ENCODE peak calls at places on chromosomes 2 and 18, in four cellular contexts. P is GM12878, N is K562, Y is HCT116. C is an unnamed sample.

GRCh38 chr2:38274286-38275276 is 102.5 kb downstream of the ATL2 start:
- DNase-seq in P (peak; percentile 65), N (peak; percentile 60), Y (peak; percentile 79), C (peak; percentile 81)

GRCh38 chr2:179812501-179812900 is 48.9 kb downstream of the ZNF385B start:
- DNase-seq in P (no peak), N (no peak), Y (no peak), C (no peak)

GRCh38 chr18:58152891-58153290 is 108.9 kb downstream of the NEDD4L start:
- DNase-seq in P (no peak), N (no peak), Y (no peak), C (no peak)

GRCh38 chr18:37669991-37670534 is 104.5 kb upstream of the CELF4 start:
- DNase-seq in P (no peak), N (peak; percentile 57), Y (no peak), C (peak; percentile 3)

GRCh38 chr2:176763871-176764404 is 448.7 kb upstream of the HNRNPA3 start:
- DNase-seq in P (peak; percentile 16), N (no peak), Y (no peak), C (no peak)

GRCh38 chr18:22314406-22314805 is 103.3 kb downstream of the CTAGE1 start:
- DNase-seq in P (no peak), N (no peak), Y (no peak), C (no peak)

GRCh38 chr18:67359868-67360838 is 156.4 kb downstream of the DSEL start:
- DNase-seq in P (no peak), N (no peak), Y (no peak), C (peak; percentile 42)

GRCh38 chr2:135218426-135218825 is 166.3 kb downstream of the RAB3GAP1 start:
- DNase-seq in P (no peak), N (no peak), Y (no peak), C (no peak)

GRCh38 chr2:1633092-1633721 is 111.1 kb downstream of the PXDN start:
- DNase-seq in P (no peak), N (no peak), Y (no peak), C (peak; percentile 71)

GRCh38 chr18:45060102-45060501 is 379.4 kb downstream of the SETBP1 start:
- DNase-seq in P (no peak), N (peak; percentile 6), Y (no peak), C (no peak)

GRCh38 chr2:62868947-62869346 is 163.4 kb downstream of the EHBP1 start:
- DNase-seq in P (no peak), N (no peak), Y (no peak), C (no peak)

GRCh38 chr2:9770308-9771100 is 72.8 kb upstream of the TAF1B start:
- DNase-seq in P (no peak), N (peak; percentile 78), Y (peak; percentile 42), C (peak; percentile 73)

GRCh38 chr2:223042704-223043118 is 9.3 kb upstream of the KCNE4 start:
- DNase-seq in P (no peak), N (no peak), Y (no peak), C (no peak)

GRCh38 chr2:241721852-241722251 is 12.6 kb upstream of the D2HGDH start:
- DNase-seq in P (no peak), N (peak; percentile 2), Y (no peak), C (no peak)

GRCh38 chr2:151826737-151827157 is 1.5 kb downstream of the ARL5A start:
- DNase-seq in P (no peak), N (peak; percentile 41), Y (no peak), C (no peak)

GRCh38 chr2:47653909-47654789 is 128.8 kb upstream of the MSH6 start:
- DNase-seq in P (no peak), N (peak; percentile 41), Y (no peak), C (no peak)

GRCh38 chr2:221753401-221753800 is 181.3 kb upstream of the EPHA4 start:
- DNase-seq in P (no peak), N (no peak), Y (no peak), C (no peak)

GRCh38 chr18:63545094-63545493 is 2.9 kb downstream of the SERPINB12 start:
- DNase-seq in P (no peak), N (no peak), Y (no peak), C (no peak)

GRCh38 chr2:238127165-238128060 is 11.1 kb upstream of the KLHL30 start:
- DNase-seq in P (no peak), N (peak; percentile 68), Y (no peak), C (no peak)

GRCh38 chr2:237213325-237214040 is 127.8 kb downstream of the COPS8 start:
- DNase-seq in P (no peak), N (no peak), Y (no peak), C (no peak)

DNA sequence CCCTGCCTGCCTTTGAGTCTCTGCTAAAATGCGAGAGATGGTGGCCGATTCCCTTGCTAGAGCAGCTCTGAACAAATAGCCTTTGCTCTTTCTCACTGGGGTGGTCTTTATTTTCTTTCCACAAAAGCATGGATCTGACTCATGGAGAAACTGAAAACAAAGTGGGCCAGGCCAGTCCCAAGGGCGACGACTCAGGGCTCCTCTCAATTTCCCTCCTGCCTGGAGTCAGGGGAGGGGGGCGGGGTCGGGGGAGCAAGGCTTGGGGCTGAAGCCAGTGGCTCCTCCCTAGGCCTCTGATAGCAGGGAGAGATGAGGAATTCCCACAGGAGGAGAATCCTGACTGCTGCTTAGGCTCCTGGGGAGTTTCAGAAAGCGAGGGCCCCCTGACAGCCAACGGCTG is 17.1 kb upstream of the IL1R2 start:
- DNase-seq in P (no peak), N (no peak), Y (no peak), C (no peak)
- TF ChIP-seq JUND in P (no peak), N (no peak), Y (no peak), C (no peak)

GRCh38 chr18:77103991-77104521 is 28.5 kb downstream of the MBP start:
- DNase-seq in P (no peak), N (no peak), Y (no peak), C (no peak)

GRCh38 chr18:77100751-77101355 is 31.7 kb downstream of the MBP start:
- DNase-seq in P (no peak), N (no peak), Y (no peak), C (no peak)

GRCh38 chr18:77101410-77102245 is 31.0 kb downstream of the MBP start:
- DNase-seq in P (peak; percentile 61), N (no peak), Y (peak; percentile 89), C (no peak)

GRCh38 chr18:77103181-77103875 is 29.3 kb downstream of the MBP start:
- DNase-seq in P (no peak), N (no peak), Y (no peak), C (no peak)

DNA sequence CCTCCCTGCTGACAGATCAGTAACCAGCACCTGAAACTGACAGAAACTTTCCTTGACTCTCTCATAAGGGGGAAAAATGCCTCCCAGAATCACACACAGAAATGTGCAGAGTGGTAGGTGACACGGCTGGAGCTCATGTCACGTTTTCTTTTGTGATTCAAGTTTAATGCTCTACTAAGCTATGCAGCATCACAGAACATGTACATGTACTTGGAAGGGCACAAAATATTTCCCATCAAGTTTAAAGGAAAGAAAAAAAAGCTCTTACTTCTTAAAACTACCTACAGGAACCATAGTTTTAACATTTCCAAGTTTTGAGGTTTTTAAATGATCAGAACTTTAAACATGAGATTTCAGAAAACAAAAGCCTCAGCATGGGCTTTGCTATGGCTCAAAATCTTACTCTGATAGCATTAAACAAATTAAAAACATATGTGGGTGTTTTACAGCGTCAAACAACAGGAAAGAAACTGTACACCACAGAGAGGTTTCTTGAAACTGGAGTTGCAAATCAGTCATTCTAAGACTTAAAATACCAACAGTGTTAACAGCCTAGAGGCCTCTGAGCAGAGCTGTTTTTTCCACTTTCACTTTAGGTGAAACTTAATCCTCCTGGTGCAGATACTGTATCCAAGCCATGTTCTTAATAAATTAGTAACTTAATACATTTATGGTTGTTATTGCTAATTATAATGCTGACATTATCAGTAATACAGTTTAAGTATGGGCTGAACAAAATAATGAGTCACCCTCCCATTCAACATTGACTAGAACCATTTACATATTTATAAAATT is 30.1 kb downstream of the MBP start:
- DNase-seq in P (peak; percentile 74), N (no peak), Y (no peak), C (no peak)
- TF ChIP-seq JUND in P (no peak), N (no peak), Y (no peak), C (no peak)

GRCh38 chr2:233974530-233975071 is 57.4 kb downstream of the TRPM8 start:
- DNase-seq in P (no peak), N (peak; percentile 13), Y (peak; percentile 98), C (no peak)
- TF ChIP-seq JUND in P (no peak), N (no peak), Y (peak; percentile 99), C (no peak)

DNA sequence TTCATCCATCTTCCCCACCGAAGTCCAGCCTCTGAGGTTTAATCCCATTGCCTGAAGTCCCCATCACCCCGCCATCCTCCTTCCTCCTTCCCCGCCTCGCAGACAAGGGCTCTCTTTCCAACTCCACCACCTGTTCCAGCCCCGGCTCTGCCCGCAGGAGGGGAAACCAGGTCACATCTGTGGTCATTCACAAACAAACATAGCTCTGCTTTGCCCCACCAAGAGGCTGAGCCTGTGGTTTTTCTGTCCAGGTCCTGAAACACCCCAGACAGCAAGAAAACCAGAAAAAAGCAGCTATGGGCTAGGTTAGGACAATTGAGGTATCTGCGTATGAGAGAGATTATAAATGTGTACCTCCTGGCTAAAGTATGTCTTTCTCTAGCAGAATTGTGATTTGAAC is 144.7 kb downstream of the GLI2 start:
- DNase-seq in P (no peak), N (no peak), Y (no peak), C (no peak)
- TF ChIP-seq JUND in P (no peak), N (no peak), Y (no peak), C (no peak)

GRCh38 chr2:197838036-197838435 is 33.6 kb downstream of the PLCL1 start:
- DNase-seq in P (peak; percentile 30), N (no peak), Y (no peak), C (no peak)
- TF ChIP-seq JUND in P (no peak), N (no peak), Y (no peak), C (no peak)

DNA sequence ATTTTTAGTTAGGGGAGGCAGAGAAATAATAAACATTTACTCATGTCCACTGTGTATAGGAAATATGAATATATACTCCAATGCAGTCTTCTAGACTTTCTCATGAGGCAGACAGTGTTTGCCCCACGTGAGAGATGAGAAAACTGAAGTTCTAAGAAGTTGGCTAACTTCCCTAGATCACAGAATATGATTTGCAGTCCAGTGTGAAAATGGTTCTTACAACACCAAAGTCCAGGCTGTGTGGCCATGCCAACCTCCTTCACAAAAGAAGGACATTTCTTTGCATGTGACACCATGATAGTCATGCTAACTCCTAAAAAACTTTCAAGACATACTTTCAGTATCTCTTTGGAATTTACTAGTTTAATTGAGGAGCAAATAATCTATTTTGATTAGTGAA is 143.7 kb downstream of the IRS1 start:
- DNase-seq in P (no peak), N (no peak), Y (no peak), C (no peak)
- TF ChIP-seq JUND in P (no peak), N (no peak), Y (no peak), C (no peak)

GRCh38 chr2:45778720-45779171 is 127.3 kb downstream of the PRKCE start:
- DNase-seq in P (peak; percentile 11), N (peak; percentile 82), Y (peak; percentile 64), C (peak; percentile 62)

GRCh38 chr2:45782968-45783367 is 131.5 kb downstream of the PRKCE start:
- DNase-seq in P (no peak), N (no peak), Y (no peak), C (no peak)

GRCh38 chr2:45782436-45782835 is 131.0 kb downstream of the PRKCE start:
- DNase-seq in P (no peak), N (no peak), Y (no peak), C (no peak)

GRCh38 chr2:45780541-45781463 is 129.3 kb downstream of the PRKCE start:
- DNase-seq in P (no peak), N (no peak), Y (no peak), C (no peak)

GRCh38 chr2:45781464-45781811 is 130.0 kb downstream of the PRKCE start:
- DNase-seq in P (no peak), N (no peak), Y (no peak), C (no peak)
- TF ChIP-seq JUND in P (no peak), N (no peak), Y (no peak), C (no peak)

GRCh38 chr18:68520406-68521075 is 194.4 kb downstream of the TMX3 start:
- DNase-seq in P (no peak), N (no peak), Y (no peak), C (no peak)

GRCh38 chr18:68519341-68519740 is 195.6 kb downstream of the TMX3 start:
- DNase-seq in P (no peak), N (no peak), Y (no peak), C (no peak)
- TF ChIP-seq JUND in P (no peak), N (no peak), Y (no peak), C (no peak)